ENCODE peak calls at places on chromosomes 7 and 10, in nine cellular contexts. W is HFF-Myc, Z is left lung, U is BE2C, G is foreskin fibroblast, A is retinal pigment epithelial cell, B is prostate gland, R is spleen, Y is transverse colon. C is an unnamed sample.

GRCh38 chr7:33495207-33495606 is 365.8 kb downstream of the BBS9 start:
- DNase-seq in G (peak; percentile 73), R (no peak), U (no peak), A (peak; percentile 2), W (no peak), Z (no peak), Y (no peak), B (no peak), C (peak; percentile 42)

GRCh38 chr7:122543891-122544290 is 155.0 kb downstream of the RNF133 start:
- DNase-seq in W (no peak), R (no peak), A (no peak), Y (no peak), U (no peak), B (no peak), G (no peak), Z (no peak), C (no peak)

GRCh38 chr10:13613519-13613918 is 26.8 kb downstream of the PRPF18 start:
- DNase-seq in B (peak; percentile 9), U (no peak), R (no peak), Y (no peak), W (peak; percentile 22), G (peak; percentile 76), Z (no peak), A (peak; percentile 52), C (peak; percentile 8)

GRCh38 chr10:47362199-47362598 is 14.0 kb downstream of the RBP3 start:
- DNase-seq in Z (no peak), R (no peak), U (no peak), W (no peak), G (no peak), Y (no peak), B (no peak), A (no peak), C (no peak)

GRCh38 chr7:43572516-43573049 is 10.3 kb upstream of the STK17A start:
- DNase-seq in G (peak; percentile 99), R (no peak), Y (peak; percentile 25), Z (no peak), B (no peak), U (no peak), W (peak; percentile 92), A (peak; percentile 87), C (peak; percentile 99)

GRCh38 chr7:158795272-158795671 is 34.0 kb downstream of the ESYT2 start:
- DNase-seq in B (no peak), Y (no peak), U (no peak), W (no peak), R (no peak), A (no peak), G (no peak), Z (no peak), C (no peak)

GRCh38 chr7:116209561-116210070 is 723 bp upstream of the TES start:
- DNase-seq in Z (no peak), B (no peak), A (no peak), G (no peak), Y (no peak), U (no peak), R (no peak), W (no peak), C (no peak)

GRCh38 chr7:150988230-150989226 is 2.3 kb upstream of the NOS3 start:
- DNase-seq in Y (peak; percentile 61), W (no peak), A (no peak), U (peak; percentile 88), R (peak; percentile 87), B (no peak), G (peak; percentile 50), Z (peak; percentile 79), C (peak; percentile 43)

GRCh38 chr10:34655286-34656170 is 159.6 kb downstream of the PARD3 start:
- DNase-seq in Y (peak; percentile 56), W (peak; percentile 77), R (no peak), Z (no peak), G (peak; percentile 82), U (peak; percentile 46), A (no peak), B (peak; percentile 54), C (peak; percentile 69)

GRCh38 chr7:151141281-151141854 is 26.1 kb downstream of the GBX1 start:
- DNase-seq in B (no peak), W (no peak), U (peak; percentile 29), Z (peak; percentile 34), G (no peak), R (no peak), Y (peak; percentile 1), A (no peak), C (no peak)

GRCh38 chr7:96167424-96167823 is 154.5 kb downstream of the SLC25A13 start:
- DNase-seq in U (no peak), Z (no peak), R (no peak), Y (no peak), W (no peak), G (no peak), B (no peak), A (no peak), C (no peak)

GRCh38 chr7:96380111-96380512 is 58.2 kb upstream of the SLC25A13 start:
- DNase-seq in G (no peak), R (no peak), U (no peak), A (no peak), W (no peak), Z (peak; percentile 29), Y (no peak), B (no peak), C (no peak)

GRCh38 chr10:107264742-107265141 is 100.2 kb upstream of the SORCS1 start:
- DNase-seq in A (no peak), R (no peak), W (no peak), Y (no peak), B (no peak), Z (no peak), G (no peak), U (peak; percentile 21), C (peak; percentile 55)

GRCh38 chr7:97982647-97983046 is 7.3 kb downstream of the OCM2 start:
- DNase-seq in B (no peak), Y (no peak), A (no peak), W (no peak), R (no peak), Z (no peak), U (no peak), G (no peak), C (no peak)

GRCh38 chr10:91410638-91411367 is 659 bp downstream of the HECTD2 start:
- DNase-seq in Y (no peak), B (peak; percentile 37), A (no peak), W (no peak), R (no peak), Z (no peak), G (peak; percentile 47), U (no peak), C (peak; percentile 8)

GRCh38 chr10:91406322-91406721 is 3.8 kb upstream of the HECTD2 start:
- DNase-seq in U (no peak), Y (no peak), A (no peak), G (no peak), Z (no peak), R (no peak), W (no peak), B (no peak), C (no peak)

GRCh38 chr10:91412688-91413087 is 2.5 kb downstream of the HECTD2 start:
- DNase-seq in G (no peak), U (no peak), Z (no peak), Y (no peak), A (no peak), W (no peak), R (no peak), B (no peak), C (no peak)

GRCh38 chr10:91409069-91409868 is 875 bp upstream of the HECTD2 start:
- DNase-seq in Z (peak; percentile 86), R (no peak), W (no peak), U (peak; percentile 78), A (no peak), G (peak; percentile 90), Y (peak; percentile 77), B (peak; percentile 87), C (peak; percentile 78)

GRCh38 chr10:91409869-91410637 is at the start of gene HECTD2:
- DNase-seq in G (peak; percentile 94), U (peak; percentile 84), W (no peak), Z (peak; percentile 96), A (no peak), Y (peak; percentile 84), B (peak; percentile 75), R (peak; percentile 96), C (peak; percentile 72)
- TF ChIP-seq CTCF in G (no peak), U (no peak), W (no peak), Z (peak; percentile 49), A (no peak), Y (peak; percentile 64), B (no peak), R (peak; percentile 18), C (peak; percentile 37)

GRCh38 chr7:99837649-99838361 is 10.0 kb downstream of the CYP3A43 start:
- DNase-seq in R (no peak), U (no peak), Y (no peak), A (no peak), Z (no peak), W (no peak), B (no peak), G (peak; percentile 21), C (peak; percentile 30)
- TF ChIP-seq CTCF in R (no peak), U (no peak), Y (peak; percentile 55), A (no peak), Z (no peak), W (no peak), B (no peak), G (no peak), C (peak; percentile 48)

GRCh38 chr7:128827248-128827958 is 2.8 kb upstream of the FLNC start:
- DNase-seq in Y (no peak), A (no peak), Z (no peak), U (peak; percentile 56), R (no peak), B (no peak), W (no peak), G (peak; percentile 93), C (peak; percentile 69)

GRCh38 chr7:128829391-128830166 is 627 bp upstream of the FLNC start:
- DNase-seq in Y (no peak), G (peak; percentile 77), B (no peak), Z (no peak), U (no peak), A (peak; percentile 52), W (no peak), R (no peak), C (no peak)

GRCh38 chr7:128826916-128827247 is 3.3 kb upstream of the FLNC start:
- DNase-seq in A (no peak), Z (no peak), B (no peak), G (no peak), R (no peak), Y (no peak), W (no peak), U (no peak), C (no peak)

GRCh38 chr7:128827971-128828711 is 2.1 kb upstream of the FLNC start:
- DNase-seq in U (no peak), B (no peak), G (peak; percentile 87), R (no peak), Z (no peak), A (peak; percentile 60), Y (no peak), W (no peak), C (peak; percentile 14)

DNA sequence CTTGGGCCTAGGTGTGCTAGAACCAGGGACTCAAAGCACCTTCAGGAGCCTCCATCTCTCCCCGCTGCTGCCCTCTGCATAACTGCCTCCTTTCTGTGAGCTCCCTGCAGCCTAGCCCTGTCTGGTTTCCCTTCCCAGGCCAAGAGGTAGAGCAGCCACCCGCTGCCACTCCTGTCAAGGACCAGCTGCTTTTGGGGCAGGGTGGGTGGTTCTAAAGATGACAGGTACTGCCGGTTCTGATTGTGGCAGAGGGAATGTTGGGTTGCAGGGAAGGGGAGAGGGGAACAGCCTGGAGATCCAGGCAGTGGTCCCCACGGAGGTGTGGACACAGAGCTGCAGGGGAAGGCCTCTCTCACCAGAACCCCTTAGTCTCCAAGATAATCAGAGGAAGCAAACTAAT is 3.7 kb upstream of the FLNC start:
- DNase-seq in A (no peak), Y (no peak), Z (no peak), U (no peak), B (no peak), W (no peak), R (no peak), G (no peak), C (no peak)
- TF ChIP-seq CTCF in A (no peak), Y (no peak), Z (no peak), U (no peak), B (no peak), W (no peak), R (no peak), G (no peak), C (no peak)

GRCh38 chr10:133039107-133039822 is 48.5 kb upstream of the ADGRA1 start:
- DNase-seq in R (no peak), A (no peak), G (no peak), U (no peak), B (no peak), Z (no peak), W (no peak), Y (no peak), C (no peak)
- TF ChIP-seq CTCF in R (no peak), A (no peak), G (no peak), U (no peak), B (no peak), Z (no peak), W (no peak), Y (no peak), C (no peak)